ENCODE peak calls at places on chromosomes 7 and 10, in six cellular contexts. I is fibroblast of lung, W is neural progenitor cell, P is hepatocyte, M is HCT116, B is IMR-90. V is an unnamed sample.

GRCh38 chr10:88783734-88784133 is 18.8 kb upstream of the LIPM start:
- DNase-seq in M (no peak), W (no peak), B (peak; percentile 41), P (no peak), I (no peak), V (no peak)

GRCh38 chr7:105621617-105622016 is 40.3 kb upstream of the EFCAB10 start:
- DNase-seq in W (no peak), B (peak; percentile 52), P (no peak), I (peak; percentile 65), M (no peak), V (no peak)

GRCh38 chr10:33804534-33804933 is 470.1 kb upstream of the NRP1 start:
- DNase-seq in B (peak; percentile 6), M (no peak), I (peak; percentile 64), W (no peak), P (no peak), V (no peak)

GRCh38 chr7:22647451-22648257 is 79.3 kb upstream of the IL6 start:
- DNase-seq in W (no peak), I (peak; percentile 61), M (no peak), P (no peak), B (peak; percentile 98), V (peak; percentile 49)

GRCh38 chr7:5997210-5997808 is 11.5 kb downstream of the PMS2 start:
- DNase-seq in B (peak; percentile 69), W (peak; percentile 72), M (no peak), P (peak; percentile 76), I (peak; percentile 77), V (peak; percentile 54)

GRCh38 chr10:60186315-60187071 is 203.2 kb downstream of the ANK3 start:
- DNase-seq in B (peak; percentile 7), M (no peak), W (no peak), I (peak; percentile 86), P (no peak), V (no peak)

GRCh38 chr10:111082102-111082975 is 5.5 kb downstream of the ADRA2A start:
- DNase-seq in B (no peak), I (no peak), P (no peak), M (no peak), W (no peak), V (no peak)

GRCh38 chr10:133379801-133380666 is 972 bp downstream of the PAOX start:
- DNase-seq in I (no peak), W (no peak), P (no peak), M (no peak), B (no peak), V (no peak)

GRCh38 chr10:110279062-110279986 is 25.4 kb downstream of the SMNDC1 start:
- DNase-seq in M (peak; percentile 54), P (peak; percentile 69), B (peak; percentile 71), I (peak; percentile 82), W (peak; percentile 55), V (peak; percentile 20)

GRCh38 chr7:92609921-92610518 is 19.8 kb upstream of the FAM133B start:
- DNase-seq in M (no peak), P (no peak), W (no peak), I (peak; percentile 54), B (peak; percentile 37), V (no peak)

GRCh38 chr7:70612811-70613210 is 519.1 kb upstream of the GALNT17 start:
- DNase-seq in P (no peak), I (no peak), W (peak; percentile 63), M (no peak), B (no peak), V (no peak)

GRCh38 chr7:119900996-119901395 is 372.0 kb upstream of the KCND2 start:
- DNase-seq in W (peak; percentile 2), I (peak; percentile 3), B (no peak), P (no peak), M (no peak), V (peak; percentile 22)

GRCh38 chr10:117936136-117936535 is 110.6 kb downstream of the RAB11FIP2 start:
- DNase-seq in M (no peak), B (peak; percentile 25), I (no peak), P (peak; percentile 30), W (no peak), V (no peak)

GRCh38 chr7:25831901-25832411 is 320.0 kb upstream of the NFE2L3 start:
- DNase-seq in P (no peak), B (peak; percentile 33), M (no peak), W (peak; percentile 37), I (peak; percentile 78), V (no peak)

GRCh38 chr10:119652361-119652760 is 1.2 kb downstream of the BAG3 start:
- DNase-seq in M (peak; percentile 43), B (peak; percentile 82), P (peak; percentile 66), W (peak; percentile 29), I (peak; percentile 83), V (no peak)

GRCh38 chr7:156999611-157000046 is 10.8 kb downstream of the MNX1 start:
- DNase-seq in P (no peak), B (no peak), M (no peak), I (no peak), W (peak; percentile 74), V (no peak)

GRCh38 chr10:23417254-23417653 is 21.6 kb upstream of the OTUD1 start:
- DNase-seq in M (no peak), I (no peak), W (no peak), B (no peak), P (no peak), V (no peak)

GRCh38 chr10:132370426-132371340 is 26.3 kb upstream of the PWWP2B start:
- DNase-seq in M (no peak), B (no peak), W (no peak), P (no peak), I (no peak), V (no peak)

DNA sequence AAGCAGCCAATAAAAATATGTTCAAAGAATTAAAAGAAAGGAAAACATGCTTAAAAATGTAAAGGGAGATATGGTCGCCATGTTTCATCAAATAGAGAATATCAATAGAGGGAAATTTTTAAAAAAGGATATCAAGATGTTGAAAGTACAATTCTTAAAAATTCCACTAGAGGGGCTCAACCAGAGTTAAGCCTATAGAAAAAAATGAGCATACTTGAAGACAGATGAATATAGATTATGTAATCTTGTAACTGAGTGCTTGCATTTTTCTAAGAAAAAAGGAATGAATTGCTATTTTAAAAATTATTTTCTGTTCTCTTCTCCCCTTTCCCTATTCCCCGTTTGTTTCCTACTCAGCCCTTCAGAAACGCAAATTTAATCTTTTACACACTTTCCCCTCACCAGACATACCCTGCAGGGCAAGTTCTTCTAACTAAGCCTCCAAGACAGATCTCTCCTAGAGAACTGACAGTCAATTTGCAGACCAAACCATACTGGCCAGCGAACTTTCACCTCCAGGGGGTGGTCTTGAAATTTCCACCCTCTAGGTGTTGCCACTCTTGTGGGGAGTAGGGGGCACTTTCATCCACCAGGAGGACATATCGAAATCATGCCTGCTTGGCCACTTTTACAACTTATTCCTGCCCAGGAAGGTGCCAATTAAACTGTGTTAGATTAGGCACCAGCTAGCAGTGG is 67.7 kb downstream of the NSUN6 start:
- DNase-seq in I (peak; percentile 34), P (no peak), M (no peak), W (no peak), B (no peak), V (no peak)
- H3K4me2 ChIP-seq in I (no peak overlapping the region), P (no peak overlapping the region), M (no peak overlapping the region), W (no peak overlapping the region), B (no peak overlapping the region), V (no peak overlapping the region)

GRCh38 chr10:13099144-13099665 is 758 bp upstream of the OPTN start:
- DNase-seq in M (peak; percentile 54), B (peak; percentile 57), I (peak; percentile 65), P (peak; percentile 84), W (peak; percentile 87), V (peak; percentile 53)
- H3K4me2 ChIP-seq in M (peak overlapping the region; percentile 87), B (peak overlapping the region; percentile 92), I (peak overlapping the region; percentile 99), P (peak overlapping the region; percentile 88), W (peak overlapping the region; percentile 77), V (peak overlapping the region; percentile 87)

GRCh38 chr7:28376634-28377033 is 35.7 kb upstream of the CREB5 start:
- DNase-seq in M (no peak), I (no peak), W (no peak), P (no peak), B (no peak), V (no peak)

GRCh38 chr7:28375729-28376128 is 36.6 kb upstream of the CREB5 start:
- DNase-seq in M (no peak), I (no peak), W (no peak), B (no peak), P (no peak), V (no peak)

GRCh38 chr7:28382146-28382545 is 30.2 kb upstream of the CREB5 start:
- DNase-seq in I (no peak), P (no peak), W (no peak), B (no peak), M (no peak), V (no peak)

GRCh38 chr7:28381466-28381865 is 30.9 kb upstream of the CREB5 start:
- DNase-seq in P (no peak), B (peak; percentile 46), W (no peak), I (peak; percentile 72), M (no peak), V (no peak)

DNA sequence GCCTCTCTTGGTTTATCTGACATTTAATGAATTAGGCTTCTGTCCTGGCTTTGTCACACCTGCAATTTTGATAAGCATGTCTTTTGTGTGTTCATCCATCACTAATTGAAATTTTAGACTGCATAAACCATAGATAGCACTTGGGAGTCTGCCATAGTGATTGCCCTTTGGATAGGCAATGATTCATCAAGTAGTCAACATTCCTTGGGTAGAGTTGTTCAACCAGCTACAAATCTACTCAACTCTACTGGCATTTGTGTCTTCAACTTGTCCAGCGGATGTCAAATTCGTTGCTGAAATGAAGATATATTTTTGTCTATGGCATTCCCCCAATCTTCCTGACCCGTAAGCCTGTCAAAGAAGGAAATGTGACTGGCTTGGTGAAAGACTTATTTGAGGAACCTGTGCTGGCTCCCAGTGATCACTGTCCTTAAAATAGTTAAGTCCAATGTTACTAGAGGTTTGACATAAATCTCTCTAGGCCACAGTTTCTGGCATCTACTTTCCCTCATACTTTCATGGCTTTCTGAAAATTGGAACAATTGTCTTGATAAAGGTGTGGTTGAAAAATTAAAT is 33.7 kb upstream of the CREB5 start:
- DNase-seq in B (peak; percentile 34), I (no peak), P (no peak), M (no peak), W (no peak), V (peak; percentile 86)
- H3K4me2 ChIP-seq in B (no peak overlapping the region), I (no peak overlapping the region), P (no peak overlapping the region), M (no peak overlapping the region), W (no peak overlapping the region), V (peak overlapping the region; percentile 5)

DNA sequence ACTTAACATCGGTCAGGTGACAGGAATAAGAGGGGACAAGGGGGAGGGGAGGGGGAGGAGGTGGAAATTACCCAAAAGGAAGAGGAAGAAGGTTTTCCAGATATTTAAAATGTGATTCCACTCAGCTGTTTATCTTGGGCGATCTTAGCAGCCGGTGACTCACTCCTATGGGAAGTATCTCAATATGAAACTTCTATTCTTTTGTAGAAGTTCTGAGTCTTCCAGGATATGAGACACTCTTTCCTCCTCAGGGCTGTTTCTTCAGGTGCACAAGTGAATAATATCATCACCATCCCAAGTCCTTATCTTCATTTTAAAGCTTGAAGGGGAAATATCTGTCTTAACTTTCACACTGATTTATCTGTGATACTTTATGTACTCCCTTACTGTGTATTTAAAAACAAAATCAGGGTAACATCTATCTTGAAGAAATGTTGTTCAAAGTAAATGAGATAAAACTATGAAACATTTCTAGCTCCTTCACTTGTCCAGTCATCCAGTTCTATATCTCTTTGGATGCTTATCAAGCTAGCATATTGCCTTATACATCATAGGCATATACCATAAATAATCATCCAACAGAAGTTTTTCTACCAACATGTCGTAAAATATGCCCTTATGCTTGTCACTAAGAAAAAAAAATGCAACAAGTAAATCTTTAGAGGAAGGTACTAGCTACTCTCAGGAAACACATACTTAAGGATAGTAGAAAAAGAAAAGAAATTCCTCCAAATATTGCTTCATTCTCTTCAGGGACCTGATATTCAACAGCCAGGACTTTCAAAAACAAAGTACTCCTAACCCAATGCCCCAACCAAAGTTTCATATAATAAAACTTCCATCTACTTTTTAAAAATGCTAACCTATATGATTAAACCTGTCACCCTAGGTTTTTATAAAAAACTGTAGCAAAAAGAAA is 13.7 kb downstream of the DOCK4 start:
- DNase-seq in P (no peak), W (no peak), I (peak; percentile 64), M (no peak), B (peak; percentile 88), V (no peak)
- H3K4me2 ChIP-seq in P (no peak overlapping the region), W (no peak overlapping the region), I (peak overlapping the region; percentile 13), M (no peak overlapping the region), B (no peak overlapping the region), V (peak overlapping the region; percentile 3)

V was measured in PC-9.